ENCODE peak calls at places on chromosomes 13 and 19, in seven cellular contexts. B is NCI-H1092 treated with DMSO at 0.1 percent for 48 hours; L is activated naive CD8-positive, alpha-beta T cell treated with anti-CD3 and anti-CD28 coated beads, Interleukin-2, amount 50 U/mL, for 24 hours; F is hepatocyte; P is cardiac muscle cell; Z is pons; M is ovary. H is an unnamed sample.

GRCh38 chr13:47908200-47908902 is 92.7 kb downstream of the SUCLA2 start:
- DNase-seq in B (no peak), L (no peak), F (no peak), P (no peak), Z (no peak), M (no peak), H (no peak)

GRCh38 chr13:26075498-26075897 is 23.7 kb upstream of the SHISA2 start:
- DNase-seq in B (no peak), L (no peak), F (no peak), P (no peak), Z (no peak), M (no peak), H (no peak)

GRCh38 chr13:37934339-37935191 is 65.0 kb upstream of the TRPC4 start:
- DNase-seq in B (peak), L (no peak), F (no peak), P (no peak), Z (no peak), M (no peak), H (no peak)

GRCh38 chr13:111005808-111006494 is 91.1 kb upstream of the ANKRD10 start:
- DNase-seq in B (peak), L (no peak), F (no peak), P (no peak), Z (peak), M (peak), H (no peak)

GRCh38 chr13:64277097-64277496 is 2861.4 kb upstream of the PCDH20 start:
- DNase-seq in B (no peak), L (no peak), F (no peak), P (no peak), Z (no peak), M (no peak), H (peak)

GRCh38 chr19:38528931-38529330 is 88.8 kb downstream of the MAP4K1 start:
- DNase-seq in B (no peak), L (no peak), F (no peak), P (no peak), Z (no peak), M (no peak), H (no peak)

GRCh38 chr19:48992571-48993174 is 436 bp downstream of the GYS1 start:
- DNase-seq in B (no peak), L (no peak), F (no peak), P (no peak), Z (no peak), M (no peak), H (peak)

GRCh38 chr19:33469171-33470039 is 52.2 kb downstream of the PEPD start:
- DNase-seq in B (no peak), L (no peak), F (no peak), P (no peak), Z (no peak), M (no peak), H (no peak)

GRCh38 chr13:114053026-114053425 is 79.2 kb upstream of the C13orf46 start:
- DNase-seq in B (no peak), L (no peak), F (peak), P (no peak), Z (no peak), M (no peak), H (no peak)

GRCh38 chr13:36778083-36778671 is 40.8 kb upstream of the RFXAP start:
- DNase-seq in B (no peak), L (no peak), F (peak), P (no peak), Z (no peak), M (no peak), H (no peak)

GRCh38 chr13:32895296-32895695 is 120.9 kb upstream of the KL start:
- DNase-seq in B (no peak), L (no peak), F (no peak), P (no peak), Z (no peak), M (no peak), H (no peak)

GRCh38 chr13:98405107-98405571 is 171.8 kb downstream of the STK24 start:
- DNase-seq in B (peak), L (no peak), F (peak), P (peak), Z (peak), M (no peak), H (peak)

GRCh38 chr19:4120531-4120930 is 3.4 kb downstream of the MAP2K2 start:
- DNase-seq in B (no peak), L (no peak), F (no peak), P (no peak), Z (no peak), M (no peak), H (no peak)

GRCh38 chr13:74210693-74211393 is 76.6 kb upstream of the KLF12 start:
- DNase-seq in B (peak), L (no peak), F (peak), P (peak), Z (no peak), M (no peak), H (peak)

GRCh38 chr13:20977394-20977793 is 74.8 kb upstream of the XPO4 start:
- DNase-seq in B (no peak), L (no peak), F (no peak), P (no peak), Z (no peak), M (no peak), H (no peak)

GRCh38 chr19:18225702-18226468 is at the start of gene PDE4C:
- DNase-seq in B (no peak), L (no peak), F (no peak), P (no peak), Z (no peak), M (no peak), H (peak)

GRCh38 chr19:33376423-33376822 is 2.9 kb downstream of the CEBPG start:
- DNase-seq in B (no peak), L (no peak), F (peak), P (no peak), Z (no peak), M (no peak), H (no peak)

GRCh38 chr19:33293255-33294057 is 8.9 kb downstream of the CEBPA start:
- DNase-seq in B (peak), L (no peak), F (peak), P (no peak), Z (peak), M (no peak), H (no peak)

GRCh38 chr19:6580313-6580712 is 10.6 kb downstream of the CD70 start:
- DNase-seq in B (no peak), L (no peak), F (no peak), P (no peak), Z (no peak), M (no peak), H (no peak)

GRCh38 chr13:39776439-39776838 is 121.0 kb downstream of the COG6 start:
- DNase-seq in B (no peak), L (no peak), F (no peak), P (no peak), Z (no peak), M (no peak), H (no peak)

H was measured in SK-N-SH.